ENCODE peak calls at places on chromosomes 6 and 20, in four cellular contexts. R is AG10803, E is B cell, O is left lung. N is an unnamed sample.

GRCh38 chr6:8819446-8819845 is 384.1 kb upstream of the SLC35B3 start:
- DNase-seq in R (no peak), O (no peak), E (no peak), N (no peak)

GRCh38 chr6:149716584-149716983 is 1.3 kb downstream of the LATS1 start:
- DNase-seq in E (no peak), O (no peak), R (no peak), N (no peak)

GRCh38 chr6:42564496-42564890 is 664 bp downstream of the UBR2 start:
- DNase-seq in R (no peak), O (no peak), E (no peak), N (no peak)

GRCh38 chr20:45963059-45964011 is 8.7 kb downstream of the ZNF335 start:
- DNase-seq in R (peak; percentile 34), E (no peak), O (peak; percentile 31), N (no peak)

GRCh38 chr6:135939216-135939610 is 87.7 kb downstream of the PDE7B start:
- DNase-seq in E (no peak), R (no peak), O (no peak), N (no peak)

GRCh38 chr6:141248056-141248799 is 884.5 kb upstream of the GJE1 start:
- DNase-seq in E (no peak), R (peak; percentile 20), O (no peak), N (no peak)

GRCh38 chr6:118171852-118172251 is 264.8 kb downstream of the SLC35F1 start:
- DNase-seq in E (no peak), R (no peak), O (no peak), N (no peak)

GRCh38 chr20:63183422-63184146 is 32.3 kb downstream of the YTHDF1 start:
- DNase-seq in E (peak; percentile 42), O (no peak), R (no peak), N (peak; percentile 68)

GRCh38 chr6:53476979-53477378 is 67.9 kb downstream of the GCLC start:
- DNase-seq in R (peak; percentile 57), O (no peak), E (no peak), N (no peak)

GRCh38 chr6:161954699-161955276 is 680.9 kb upstream of the AGPAT4 start:
- DNase-seq in R (no peak), E (no peak), O (no peak), N (no peak)

GRCh38 chr6:16337280-16337975 is 99.0 kb downstream of the GMPR start:
- DNase-seq in O (peak; percentile 81), R (peak; percentile 99), E (no peak), N (peak; percentile 94)

GRCh38 chr20:3543901-3544507 is 73.2 kb downstream of the ATRN start:
- DNase-seq in E (no peak), O (no peak), R (peak; percentile 47), N (no peak)

GRCh38 chr6:30880563-30881252 is 3.6 kb upstream of the DDR1 start:
- DNase-seq in E (no peak), R (no peak), O (no peak), N (no peak)

GRCh38 chr6:36738108-36738507 is 40.5 kb downstream of the RAB44 start:
- DNase-seq in O (no peak), E (no peak), R (no peak), N (no peak)

GRCh38 chr6:14501914-14502313 is 384.3 kb downstream of the CD83 start:
- DNase-seq in E (no peak), O (no peak), R (no peak), N (no peak)

GRCh38 chr6:165618241-165618640 is 44.8 kb downstream of the PDE10A start:
- DNase-seq in E (no peak), R (no peak), O (no peak), N (no peak)

GRCh38 chr6:89692256-89692655 is 53.7 kb upstream of the LYRM2 start:
- DNase-seq in E (no peak), R (no peak), O (no peak), N (no peak)

GRCh38 chr6:156434795-156435190 is 342.4 kb upstream of the ARID1B start:
- DNase-seq in R (no peak), E (no peak), O (no peak), N (no peak)

GRCh38 chr6:50264995-50265571 is 215.4 kb upstream of the DEFB112 start:
- DNase-seq in R (no peak), E (no peak), O (no peak), N (no peak)

GRCh38 chr6:13743736-13744127 is 32.1 kb upstream of the RANBP9 start:
- DNase-seq in E (no peak), O (no peak), R (no peak), N (no peak)

GRCh38 chr20:45842169-45842812 is 8.7 kb downstream of the SNX21 start:
- DNase-seq in R (peak; percentile 83), E (peak; percentile 61), O (no peak), N (no peak)

GRCh38 chr6:141265748-141266647 is 866.7 kb upstream of the GJE1 start:
- DNase-seq in E (no peak), R (peak; percentile 26), O (no peak), N (no peak)

GRCh38 chr6:3227363-3228045 is at the start of gene TUBB2B:
- DNase-seq in O (no peak), R (no peak), E (no peak), N (peak; percentile 95)

GRCh38 chr20:53621482-53622246 is 28.0 kb upstream of the ZNF217 start:
- DNase-seq in R (peak; percentile 97), E (no peak), O (no peak), N (peak; percentile 95)

GRCh38 chr20:23782366-23782983 is 31.7 kb upstream of the CST1 start:
- DNase-seq in R (peak; percentile 15), E (no peak), O (no peak), N (no peak)

GRCh38 chr20:53753880-53754459 is 160.3 kb upstream of the ZNF217 start:
- DNase-seq in R (no peak), E (no peak), O (no peak), N (no peak)

GRCh38 chr20:57576942-57577550 is 16.1 kb downstream of the PCK1 start:
- DNase-seq in R (no peak), E (no peak), O (no peak), N (no peak)

GRCh38 chr20:61435184-61435822 is 183.2 kb downstream of the CDH4 start:
- DNase-seq in R (no peak), E (no peak), O (no peak), N (no peak)

GRCh38 chr6:75503291-75503690 is 9.7 kb upstream of the FILIP1 start:
- DNase-seq in E (no peak), R (no peak), O (no peak), N (no peak)

GRCh38 chr6:83193747-83194582 is 808 bp downstream of the RWDD2A start:
- DNase-seq in E (no peak), O (peak; percentile 66), R (peak; percentile 21), N (peak; percentile 55)

GRCh38 chr6:30013296-30013922 is 47.7 kb upstream of the POLR1H start:
- DNase-seq in E (no peak), R (peak; percentile 5), O (no peak), N (peak; percentile 22)

GRCh38 chr6:117907600-117908245 is 659 bp downstream of the SLC35F1 start:
- DNase-seq in R (no peak), O (no peak), E (no peak), N (peak; percentile 54)

GRCh38 chr6:159695984-159696383 is 2.9 kb upstream of the SOD2 start:
- DNase-seq in R (peak; percentile 51), E (no peak), O (no peak), N (no peak)

GRCh38 chr6:142355481-142356174 is 53.8 kb downstream of the ADGRG6 start:
- DNase-seq in E (no peak), O (no peak), R (no peak), N (no peak)

GRCh38 chr6:105603779-105604592 is 201.1 kb upstream of the PREP start:
- DNase-seq in O (no peak), E (no peak), R (peak; percentile 88), N (no peak)

GRCh38 chr6:39812853-39813533 is 20.8 kb downstream of the DAAM2 start:
- DNase-seq in E (no peak), R (peak; percentile 99), O (peak; percentile 57), N (no peak)

DNA sequence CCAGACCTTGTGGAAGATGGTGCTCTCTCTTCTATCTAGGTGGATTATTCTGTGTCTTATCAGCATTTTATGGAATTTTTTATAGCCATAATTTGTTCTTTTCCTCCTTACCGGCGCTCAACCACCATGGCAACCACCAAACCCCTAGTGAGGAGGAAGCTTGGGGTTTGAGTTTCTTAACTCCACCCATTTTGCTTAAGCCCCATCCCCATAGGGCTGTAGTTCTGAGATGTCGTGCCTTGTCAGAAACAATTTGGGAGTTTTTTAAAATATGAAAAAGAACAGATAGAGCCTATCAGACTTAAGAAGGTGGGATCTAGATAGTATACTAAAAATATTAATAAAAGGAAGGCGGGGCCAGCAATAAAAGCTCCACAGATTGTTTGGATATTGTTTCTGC is 5.5 kb downstream of the BRD2 start:
- DNase-seq in E (no peak), R (peak; percentile 44), O (no peak), N (no peak)
- TF ChIP-seq CTCF in E (no peak), R (no peak), O (no peak), N (no peak)

DNA sequence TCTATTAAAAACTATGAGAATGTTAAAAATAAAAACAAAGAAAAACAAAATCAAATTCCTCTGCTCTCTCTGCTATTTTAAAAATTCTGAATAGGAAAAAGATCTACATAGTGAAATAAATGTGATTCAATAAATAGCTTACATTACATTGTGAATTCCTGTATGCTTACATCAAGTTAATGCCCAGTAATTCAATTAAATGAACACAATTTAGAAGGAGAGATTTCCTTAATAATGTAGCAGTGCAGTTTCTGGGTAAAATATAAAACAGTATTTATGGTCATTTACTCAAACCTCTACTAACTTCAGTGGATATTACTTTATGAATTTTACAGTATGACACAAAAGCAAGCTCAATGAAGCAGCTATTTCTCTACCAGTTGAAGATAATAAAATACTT is 594.6 kb downstream of the EYS start:
- DNase-seq in E (no peak), R (no peak), O (no peak), N (no peak)
- TF ChIP-seq CTCF in E (no peak), R (no peak), O (no peak), N (no peak)

GRCh38 chr20:10408427-10408826 is 25.6 kb downstream of the MKKS start:
- DNase-seq in O (no peak), R (no peak), E (no peak), N (no peak)

GRCh38 chr20:10404959-10405530 is 29.0 kb downstream of the MKKS start:
- DNase-seq in O (no peak), R (no peak), E (no peak), N (no peak)

GRCh38 chr20:10398834-10399369 is 35.1 kb downstream of the MKKS start:
- DNase-seq in O (no peak), E (no peak), R (no peak), N (no peak)

GRCh38 chr20:10402938-10403593 is 31.0 kb downstream of the MKKS start:
- DNase-seq in O (no peak), R (no peak), E (no peak), N (no peak)

GRCh38 chr20:10404023-10404628 is 29.9 kb downstream of the MKKS start:
- DNase-seq in R (no peak), O (no peak), E (no peak), N (no peak)
- TF ChIP-seq CTCF in R (no peak), O (no peak), E (no peak), N (no peak)

DNA sequence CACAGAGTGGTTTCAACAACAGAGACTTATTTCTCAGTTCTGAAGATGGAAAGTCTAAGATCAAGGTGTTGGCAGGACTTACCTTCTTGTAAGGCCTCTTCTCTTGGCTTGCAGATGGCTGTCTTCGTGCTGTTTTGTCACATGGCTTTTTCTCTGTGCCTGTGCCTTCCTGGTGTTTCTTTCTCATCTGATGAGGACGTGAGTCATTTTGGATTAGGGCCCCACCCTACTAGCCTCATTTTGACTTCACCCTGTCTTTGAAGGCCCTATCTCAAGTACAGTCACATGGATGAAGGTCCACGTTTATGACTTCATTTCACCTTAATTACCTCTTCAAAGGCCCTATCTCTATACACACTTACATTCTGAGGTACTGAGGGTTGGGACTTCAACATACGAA is 41.4 kb upstream of the LAMA2 start:
- DNase-seq in R (no peak), O (no peak), E (no peak), N (no peak)
- TF ChIP-seq CTCF in R (no peak), O (no peak), E (no peak), N (no peak)

GRCh38 chr20:37755665-37756064 is 61.8 kb downstream of the CTNNBL1 start:
- DNase-seq in R (peak; percentile 55), E (no peak), O (no peak), N (peak; percentile 38)
- TF ChIP-seq CTCF in R (peak; percentile 50), E (no peak), O (no peak), N (peak; percentile 47)